ENCODE peak calls at places on chromosomes 12 and 14, in four cellular contexts. One of them, this sample, is unnamed.
A peak's percentile ranks its signal among the peaks of the same experiment; 100 is the strongest.

GRCh38 chr14:100317897-100318808 is 5.0 kb upstream of the SLC25A47 start:
- DNase-seq in left ventricle myocardium inferior: peak; percentile 81
- DNase-seq in mucosa of descending colon: peak; percentile 77
- DNase-seq in stomach: peak; percentile 74
- DNase-seq in this sample: peak; percentile 45

GRCh38 chr12:51866762-51867161 is 18.2 kb upstream of the FIGNL2 start:
- DNase-seq in left ventricle myocardium inferior: no peak
- DNase-seq in mucosa of descending colon: no peak
- DNase-seq in stomach: no peak
- DNase-seq in this sample: peak; percentile 59

GRCh38 chr14:100530270-100531072 is 56.7 kb downstream of the BEGAIN start:
- DNase-seq in left ventricle myocardium inferior: peak; percentile 4
- DNase-seq in mucosa of descending colon: peak; percentile 26
- DNase-seq in stomach: no peak
- DNase-seq in this sample: no peak

GRCh38 chr12:99658950-99659349 is 11.4 kb downstream of the GARIN6 start:
- DNase-seq in left ventricle myocardium inferior: no peak
- DNase-seq in mucosa of descending colon: no peak
- DNase-seq in stomach: no peak
- DNase-seq in this sample: no peak

GRCh38 chr14:63470877-63471565 is 72.2 kb downstream of the PPP2R5E start:
- DNase-seq in left ventricle myocardium inferior: no peak
- DNase-seq in mucosa of descending colon: no peak
- DNase-seq in stomach: no peak
- DNase-seq in this sample: peak; percentile 75

GRCh38 chr12:109753054-109753401 is 39.4 kb downstream of the FAM222A start:
- DNase-seq in left ventricle myocardium inferior: peak; percentile 1
- DNase-seq in mucosa of descending colon: no peak
- DNase-seq in stomach: peak; percentile 23
- DNase-seq in this sample: no peak

GRCh38 chr12:127629066-127629820 is 637.7 kb upstream of the TMEM132C start:
- DNase-seq in left ventricle myocardium inferior: no peak
- DNase-seq in mucosa of descending colon: no peak
- DNase-seq in stomach: no peak
- DNase-seq in this sample: no peak

GRCh38 chr12:50197297-50197727 is 30.1 kb upstream of the CERS5 start:
- DNase-seq in left ventricle myocardium inferior: no peak
- DNase-seq in mucosa of descending colon: no peak
- DNase-seq in stomach: no peak
- DNase-seq in this sample: peak; percentile 84

GRCh38 chr12:67415473-67415872 is 146.3 kb downstream of the CAND1 start:
- DNase-seq in left ventricle myocardium inferior: no peak
- DNase-seq in mucosa of descending colon: no peak
- DNase-seq in stomach: no peak
- DNase-seq in this sample: no peak

GRCh38 chr12:32201096-32201495 is 94.4 kb downstream of the BICD1 start:
- DNase-seq in left ventricle myocardium inferior: no peak
- DNase-seq in mucosa of descending colon: no peak
- DNase-seq in stomach: no peak
- DNase-seq in this sample: no peak

GRCh38 chr12:32201996-32202395 is 95.3 kb downstream of the BICD1 start:
- DNase-seq in left ventricle myocardium inferior: peak; percentile 18
- DNase-seq in mucosa of descending colon: no peak
- DNase-seq in stomach: no peak
- DNase-seq in this sample: no peak

GRCh38 chr12:32196250-32197198 is 89.9 kb downstream of the BICD1 start:
- DNase-seq in left ventricle myocardium inferior: no peak
- DNase-seq in mucosa of descending colon: no peak
- DNase-seq in stomach: no peak
- DNase-seq in this sample: no peak

GRCh38 chr12:32198555-32198954 is 91.9 kb downstream of the BICD1 start:
- DNase-seq in left ventricle myocardium inferior: no peak
- DNase-seq in mucosa of descending colon: no peak
- DNase-seq in stomach: no peak
- DNase-seq in this sample: no peak

DNA sequence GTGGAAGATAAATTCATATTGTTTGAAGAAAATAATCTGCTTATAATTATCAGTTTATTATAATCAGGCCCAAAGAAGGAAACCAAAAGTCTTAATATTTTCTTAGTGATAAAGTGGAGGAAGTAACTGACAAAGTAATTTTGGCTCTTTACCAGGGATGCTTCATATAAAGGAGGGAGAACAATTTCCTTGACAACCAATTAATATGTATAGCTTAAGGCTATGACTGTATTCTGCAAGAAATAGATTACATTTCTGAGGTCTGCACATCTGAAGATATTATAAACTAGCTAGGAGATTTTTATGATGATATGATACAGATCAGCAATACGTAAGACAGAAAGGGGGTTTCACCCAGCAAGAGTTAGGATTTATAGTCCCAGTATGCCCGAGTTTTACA is 90.8 kb downstream of the BICD1 start:
- DNase-seq in left ventricle myocardium inferior: no peak
- DNase-seq in mucosa of descending colon: no peak
- DNase-seq in stomach: no peak
- DNase-seq in this sample: no peak
- H3K9me3 ChIP-seq in left ventricle myocardium inferior: peaks cover 20% of the 10 kb centered on the region
- H3K9me3 ChIP-seq in mucosa of descending colon: peaks cover 9% of the 10 kb centered on the region
- H3K9me3 ChIP-seq in stomach: no peaks in the 10 kb centered on the region
- H3K9me3 ChIP-seq in this sample: no peaks in the 10 kb centered on the region

GRCh38 chr14:81314443-81315175 is 85.5 kb downstream of the STON2 start:
- DNase-seq in left ventricle myocardium inferior: no peak
- DNase-seq in mucosa of descending colon: no peak
- DNase-seq in stomach: no peak
- DNase-seq in this sample: no peak
- H3K4me3 ChIP-seq in left ventricle myocardium inferior: no peak overlapping the region
- H3K4me3 ChIP-seq in mucosa of descending colon: no peak overlapping the region
- H3K4me3 ChIP-seq in stomach: no peak overlapping the region
- H3K4me3 ChIP-seq in this sample: no peak overlapping the region

DNA sequence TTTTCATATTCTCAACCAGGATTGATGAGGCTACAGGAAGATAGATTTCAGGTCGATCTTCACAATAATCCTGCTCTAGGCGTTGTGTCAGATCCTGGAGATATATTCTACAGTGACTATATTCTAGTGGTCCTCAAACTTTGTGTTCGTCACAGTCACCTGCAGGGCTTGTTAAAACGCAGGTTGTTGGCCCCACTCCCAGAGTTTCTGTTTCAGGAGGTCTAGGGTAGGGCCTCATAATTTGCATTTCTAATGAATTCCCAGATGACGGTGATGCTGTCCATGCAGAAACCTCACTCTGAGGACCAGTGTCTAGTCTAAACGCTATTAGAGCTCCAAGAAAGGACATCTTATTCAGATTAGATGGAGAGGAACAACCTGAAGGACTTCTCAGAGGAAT is 13.1 kb upstream of the SLC6A13 start:
- DNase-seq in left ventricle myocardium inferior: no peak
- DNase-seq in mucosa of descending colon: no peak
- DNase-seq in stomach: no peak
- DNase-seq in this sample: no peak
- H3K4me1 ChIP-seq in left ventricle myocardium inferior: peaks cover 8% of the 10 kb centered on the region
- H3K4me1 ChIP-seq in mucosa of descending colon: no peaks in the 10 kb centered on the region
- H3K4me1 ChIP-seq in stomach: no peaks in the 10 kb centered on the region
- H3K4me1 ChIP-seq in this sample: no peaks in the 10 kb centered on the region

GRCh38 chr12:117441751-117442150 is 80.3 kb upstream of the NOS1 start:
- DNase-seq in left ventricle myocardium inferior: peak; percentile 70
- DNase-seq in mucosa of descending colon: no peak
- DNase-seq in stomach: no peak
- DNase-seq in this sample: no peak
- H3K9me3 ChIP-seq in left ventricle myocardium inferior: no peaks in the 10 kb centered on the region
- H3K9me3 ChIP-seq in mucosa of descending colon: no peaks in the 10 kb centered on the region
- H3K9me3 ChIP-seq in stomach: no peaks in the 10 kb centered on the region
- H3K9me3 ChIP-seq in this sample: no peaks in the 10 kb centered on the region

GRCh38 chr14:77376771-77377501 is at the start of the genes SAMD15 and TMED8:
- DNase-seq in left ventricle myocardium inferior: peak; percentile 88
- DNase-seq in mucosa of descending colon: peak; percentile 90
- DNase-seq in stomach: peak; percentile 82
- DNase-seq in this sample: peak; percentile 81

GRCh38 chr14:77377502-77377844 is 294 bp downstream of the SAMD15 start:
- DNase-seq in left ventricle myocardium inferior: no peak
- DNase-seq in mucosa of descending colon: no peak
- DNase-seq in stomach: no peak
- DNase-seq in this sample: no peak

GRCh38 chr14:77376380-77376770 is 519 bp downstream of the TMED8 start:
- DNase-seq in left ventricle myocardium inferior: peak; percentile 16
- DNase-seq in mucosa of descending colon: peak; percentile 64
- DNase-seq in stomach: peak; percentile 25
- DNase-seq in this sample: peak; percentile 20

GRCh38 chr14:77375973-77376372 is 921 bp downstream of the TMED8 start:
- DNase-seq in left ventricle myocardium inferior: no peak
- DNase-seq in mucosa of descending colon: no peak
- DNase-seq in stomach: no peak
- DNase-seq in this sample: no peak

DNA sequence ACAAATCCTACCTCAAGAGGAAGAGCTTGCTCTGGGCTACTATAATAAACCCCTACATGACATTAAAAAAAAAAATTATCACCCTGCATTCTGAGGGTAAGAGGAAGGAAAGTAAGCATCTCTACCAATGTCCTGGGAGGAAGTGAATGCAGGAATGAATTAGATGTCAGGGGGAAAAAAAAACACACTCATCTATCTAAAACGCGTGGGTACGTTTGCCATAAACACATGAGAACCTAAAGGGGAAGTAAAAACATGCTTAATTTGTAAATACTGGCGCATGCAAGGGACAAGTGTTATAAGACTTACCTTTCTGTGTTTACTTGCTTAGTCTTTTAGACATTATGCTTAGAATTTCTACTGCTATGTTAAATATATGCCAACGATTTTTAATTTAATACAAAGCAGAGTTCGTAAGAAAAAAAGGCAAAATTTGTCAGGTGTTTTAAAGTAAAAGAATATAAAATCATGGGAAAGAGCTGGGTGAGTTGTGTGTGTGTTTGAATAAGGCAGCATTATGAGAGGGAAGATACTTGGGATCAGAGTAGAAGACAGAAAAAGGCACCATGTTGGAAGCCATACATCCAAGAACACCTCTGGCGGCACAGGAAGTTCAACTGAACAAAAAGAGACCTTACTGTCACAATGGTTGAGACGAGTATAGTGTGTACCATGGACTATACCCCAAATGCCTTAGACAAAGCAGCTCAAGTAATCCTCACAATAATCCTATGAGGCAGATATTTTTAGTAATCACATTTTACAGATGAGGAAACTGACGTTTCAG is 1.5 kb downstream of the TMED8 start:
- DNase-seq in left ventricle myocardium inferior: no peak
- DNase-seq in mucosa of descending colon: no peak
- DNase-seq in stomach: no peak
- DNase-seq in this sample: no peak
- H3K4me3 ChIP-seq in left ventricle myocardium inferior: peak overlapping the region; percentile 91
- H3K4me3 ChIP-seq in mucosa of descending colon: no peak overlapping the region
- H3K4me3 ChIP-seq in stomach: no peak overlapping the region
- H3K4me3 ChIP-seq in this sample: no peak overlapping the region

DNA sequence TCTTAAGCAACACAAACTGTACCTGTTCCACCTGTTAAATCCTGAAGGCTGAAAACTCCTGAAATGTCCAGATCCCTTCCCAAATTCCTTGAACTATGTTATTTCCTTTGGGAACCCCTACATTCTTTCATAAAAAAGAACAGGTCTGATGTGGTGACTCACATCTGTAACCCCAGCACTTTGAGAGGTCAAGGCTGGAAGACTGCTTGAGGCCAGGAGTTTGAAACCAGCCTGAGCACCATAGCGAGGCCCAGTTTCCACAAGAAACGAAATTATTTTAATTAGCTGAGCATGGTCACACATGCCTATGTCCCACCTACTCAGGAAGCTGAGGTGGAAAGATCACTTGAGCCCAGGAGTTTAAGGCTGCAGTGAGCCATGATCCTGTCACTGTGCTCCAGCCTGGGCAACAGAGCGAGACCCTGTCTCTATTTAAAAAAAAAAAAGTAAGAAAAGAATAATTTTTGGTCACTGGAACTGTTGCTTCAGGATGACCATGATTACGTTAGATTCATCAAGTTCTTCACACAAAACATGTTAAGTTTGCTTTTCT is 84.3 kb downstream of the PHLDA1 start:
- DNase-seq in left ventricle myocardium inferior: no peak
- DNase-seq in mucosa of descending colon: no peak
- DNase-seq in stomach: no peak
- DNase-seq in this sample: no peak
- H3K4me1 ChIP-seq in left ventricle myocardium inferior: peaks cover 25% of the 10 kb centered on the region
- H3K4me1 ChIP-seq in mucosa of descending colon: peaks cover 12% of the 10 kb centered on the region
- H3K4me1 ChIP-seq in stomach: peaks cover 13% of the 10 kb centered on the region
- H3K4me1 ChIP-seq in this sample: peaks cover 7% of the 10 kb centered on the region

DNA sequence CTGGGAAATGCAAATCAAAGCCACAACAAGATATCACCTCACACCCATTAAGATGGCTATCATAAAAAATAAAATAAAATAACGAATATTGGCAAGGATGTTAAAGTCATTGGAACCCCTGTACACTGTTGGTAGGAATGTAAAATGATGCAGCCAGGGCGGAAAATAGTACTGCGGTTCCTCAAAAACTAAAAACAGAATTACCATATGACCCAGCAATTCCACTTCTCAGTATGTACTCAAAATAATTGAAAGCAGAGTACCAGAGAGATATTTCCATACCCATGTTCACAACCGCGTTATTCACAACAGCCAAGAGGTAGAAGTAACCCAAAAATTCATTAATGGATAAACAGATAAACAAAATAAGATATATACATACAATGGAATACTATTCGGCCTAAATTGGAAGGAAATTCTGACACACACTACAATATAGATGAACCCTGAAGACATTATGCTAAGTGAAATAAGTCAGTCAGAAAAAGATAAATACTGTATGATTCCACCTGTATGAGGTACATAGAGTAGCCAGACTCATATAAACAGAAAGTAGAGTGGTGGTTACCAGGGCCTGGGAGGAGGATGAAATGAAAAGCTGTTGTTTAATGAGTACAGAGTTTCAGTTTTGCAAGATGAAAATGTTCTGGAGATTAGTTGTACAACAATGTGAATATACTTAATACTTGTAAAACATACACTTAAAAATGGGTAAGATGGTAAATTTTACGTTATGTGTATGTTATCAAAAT is 84.6 kb downstream of the TXNDC16 start:
- DNase-seq in left ventricle myocardium inferior: no peak
- DNase-seq in mucosa of descending colon: no peak
- DNase-seq in stomach: no peak
- DNase-seq in this sample: no peak
- H3K9me3 ChIP-seq in left ventricle myocardium inferior: no peaks in the 10 kb centered on the region
- H3K9me3 ChIP-seq in mucosa of descending colon: no peaks in the 10 kb centered on the region
- H3K9me3 ChIP-seq in stomach: no peaks in the 10 kb centered on the region
- H3K9me3 ChIP-seq in this sample: no peaks in the 10 kb centered on the region

GRCh38 chr12:123794027-123794426 is 31.9 kb downstream of the DNAH10 start:
- DNase-seq in left ventricle myocardium inferior: no peak
- DNase-seq in mucosa of descending colon: no peak
- DNase-seq in stomach: no peak
- DNase-seq in this sample: no peak
- H3K4me3 ChIP-seq in left ventricle myocardium inferior: no peak overlapping the region
- H3K4me3 ChIP-seq in mucosa of descending colon: no peak overlapping the region
- H3K4me3 ChIP-seq in stomach: no peak overlapping the region
- H3K4me3 ChIP-seq in this sample: no peak overlapping the region